ENCODE peak calls at places on chromosomes 16 and 17, in five cellular contexts. P is fibroblast of the aortic adventitia, O is GM23338, R is lower leg skin, V is colonic mucosa. U is an unnamed sample.

GRCh38 chr17:14299261-14300093 is 1.4 kb upstream of the HS3ST3B1 start:
- DNase-seq in P (peak), O (peak), R (peak), V (peak), U (peak)

GRCh38 chr17:82826956-82827355 is 12.9 kb downstream of the ZNF750 start:
- DNase-seq in P (no peak), O (no peak), R (no peak), V (no peak), U (no peak)

GRCh38 chr17:53680745-53681144 is 142.0 kb upstream of the KIF2B start:
- DNase-seq in P (no peak), O (no peak), R (no peak), V (no peak), U (no peak)

GRCh38 chr17:77382966-77383612 is 242.3 kb downstream of the SEC14L1 start:
- DNase-seq in P (peak), O (no peak), R (no peak), V (no peak), U (no peak)

GRCh38 chr16:6131526-6132050 is 1034.0 kb upstream of the EEF2KMT start:
- DNase-seq in P (no peak), O (no peak), R (no peak), V (no peak), U (no peak)

GRCh38 chr16:27551046-27551445 is 1.1 kb downstream of the KATNIP start:
- DNase-seq in P (no peak), O (no peak), R (no peak), V (no peak), U (no peak)

GRCh38 chr17:37067555-37068111 is 118.9 kb downstream of the AATF start:
- DNase-seq in P (peak), O (peak), R (peak), V (peak), U (peak)

GRCh38 chr16:55568151-55568693 is 1.7 kb downstream of the CAPNS2 start:
- DNase-seq in P (no peak), O (no peak), R (no peak), V (no peak), U (no peak)

GRCh38 chr17:16584273-16584995 is 15.4 kb upstream of the ZNF287 start:
- DNase-seq in P (peak), O (peak), R (peak), V (peak), U (peak)

GRCh38 chr17:33292981-33293867 is at the start of gene ASIC2:
- DNase-seq in P (no peak), O (peak), R (no peak), V (peak), U (no peak)

GRCh38 chr16:83979456-83979855 is 11.4 kb downstream of the NECAB2 start:
- DNase-seq in P (no peak), O (no peak), R (no peak), V (no peak), U (no peak)

GRCh38 chr16:12213180-12213579 is 236.6 kb downstream of the SNX29 start:
- DNase-seq in P (no peak), O (no peak), R (no peak), V (no peak), U (no peak)

GRCh38 chr16:54242199-54242598 is 44.4 kb downstream of the IRX3 start:
- DNase-seq in P (no peak), O (peak), R (peak), V (no peak), U (no peak)

GRCh38 chr17:49859991-49860953 is 12.4 kb upstream of the TAC4 start:
- DNase-seq in P (no peak), O (peak), R (no peak), V (peak), U (no peak)

GRCh38 chr16:11047057-11047456 is 102.7 kb downstream of the CLEC16A start:
- DNase-seq in P (peak), O (no peak), R (peak), V (no peak), U (peak)

GRCh38 chr16:82181456-82182185 is 11.6 kb upstream of the MPHOSPH6 start:
- DNase-seq in P (no peak), O (no peak), R (no peak), V (no peak), U (no peak)

GRCh38 chr17:28216528-28216927 is 102.5 kb upstream of the TMEM97 start:
- DNase-seq in P (peak), O (peak), R (peak), V (no peak), U (no peak)

DNA sequence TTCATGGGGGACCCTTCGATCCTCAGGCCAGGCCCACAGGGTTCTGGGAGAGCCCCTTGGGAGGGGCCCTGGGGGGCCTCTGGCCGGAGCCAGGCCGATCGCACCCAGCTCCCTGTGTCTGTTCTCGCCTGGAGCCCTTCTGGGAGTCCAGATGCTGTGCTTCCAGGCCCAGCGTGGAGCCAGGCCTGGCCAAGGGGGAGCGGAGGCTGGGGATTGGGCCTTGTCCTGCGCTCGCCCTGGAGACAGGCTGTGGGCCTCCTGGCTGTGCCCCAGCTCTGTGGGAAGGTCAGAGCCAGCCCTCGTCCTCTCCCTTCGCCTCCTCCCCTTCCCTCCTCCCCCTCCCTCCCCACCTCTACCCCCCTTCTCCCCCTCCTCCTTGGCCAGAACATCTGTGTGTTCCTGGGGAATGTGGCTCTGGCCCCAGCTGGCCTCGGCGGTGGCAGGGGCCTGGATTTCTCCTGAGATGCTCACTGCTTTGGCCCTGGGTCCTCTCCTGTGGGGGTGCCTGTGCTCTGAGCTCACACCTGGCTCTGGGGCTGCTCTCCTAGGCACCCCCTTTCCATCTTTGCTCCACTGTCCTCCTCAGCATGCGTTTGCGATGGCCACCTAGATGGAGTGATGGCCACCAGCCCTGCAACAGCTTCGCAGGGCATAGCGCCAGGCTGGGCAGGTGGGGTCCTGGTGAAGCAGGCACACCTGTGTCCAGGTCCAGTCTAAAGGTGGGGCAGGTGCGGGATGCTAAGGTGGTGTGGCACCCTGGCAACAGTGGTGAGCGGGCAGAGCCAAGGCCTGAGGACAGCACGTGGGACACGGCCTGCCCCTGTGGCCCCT is 90.6 kb upstream of the CIBAR2 start:
- DNase-seq in P (peak), O (peak), R (peak), V (peak), U (peak)
- H3K4me3 ChIP-seq in P (no peak), O (no peak), R (no peak), V (no peak), U (no peak)

GRCh38 chr17:3965123-3965800 is 1.0 kb upstream of the ATP2A3 start:
- DNase-seq in P (peak), O (peak), R (peak), V (peak), U (no peak)
- TF ChIP-seq CTCF in P (no peak), O (no peak), R (no peak), V (no peak), U (no peak)

GRCh38 chr17:59626756-59627155 is 7.1 kb downstream of the CLTC start:
- DNase-seq in P (no peak), O (no peak), R (no peak), V (no peak), U (no peak)
- H3K4me3 ChIP-seq in P (no peak), O (no peak), R (no peak), V (no peak), U (no peak)

GRCh38 chr16:66444049-66444481 is 17.0 kb downstream of the BEAN1 start:
- DNase-seq in P (no peak), O (peak), R (peak), V (no peak), U (no peak)
- TF ChIP-seq CTCF in P (peak), O (peak), R (no peak), V (no peak), U (no peak)

GRCh38 chr16:85393674-85394510 is 219.2 kb upstream of the GSE1 start:
- DNase-seq in P (peak), O (peak), R (peak), V (peak), U (peak)

GRCh38 chr16:85395207-85395912 is 217.8 kb upstream of the GSE1 start:
- DNase-seq in P (peak), O (no peak), R (no peak), V (peak), U (peak)

GRCh38 chr16:85395913-85396878 is 216.9 kb upstream of the GSE1 start:
- DNase-seq in P (no peak), O (no peak), R (no peak), V (peak), U (no peak)

GRCh38 chr16:85392756-85393673 is 220.1 kb upstream of the GSE1 start:
- DNase-seq in P (no peak), O (no peak), R (peak), V (peak), U (no peak)

GRCh38 chr16:85394511-85395206 is 218.5 kb upstream of the GSE1 start:
- DNase-seq in P (no peak), O (no peak), R (peak), V (peak), U (no peak)
- H3K4me3 ChIP-seq in P (no peak), O (no peak), R (no peak), V (no peak), U (no peak)

DNA sequence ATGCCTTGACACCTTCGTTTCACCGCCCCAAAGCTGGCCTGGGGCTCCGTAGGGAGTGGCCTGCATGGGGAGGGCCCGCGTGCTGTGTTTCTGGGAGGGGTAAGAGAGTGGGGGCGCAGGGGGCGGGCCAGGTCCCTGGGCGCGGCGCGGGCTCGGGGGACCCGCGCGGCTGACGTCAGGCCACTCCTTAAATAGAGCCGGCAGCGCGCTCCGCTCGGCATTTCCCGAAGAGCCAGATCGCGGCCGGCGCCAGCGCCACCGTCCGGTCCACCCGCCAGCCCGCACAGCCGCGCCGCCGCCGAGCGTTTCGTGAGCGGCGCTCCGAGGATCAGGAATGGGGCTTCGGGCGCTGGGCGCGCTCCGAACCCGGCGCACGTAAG is at the start of gene HS3ST2:
- DNase-seq in P (no peak), O (peak), R (peak), V (peak), U (no peak)
- TF ChIP-seq CTCF in P (no peak), O (peak), R (no peak), V (no peak), U (peak)

GRCh38 chr17:73642659-73643011 is 1.6 kb downstream of the SDK2 start:
- DNase-seq in P (no peak), O (no peak), R (no peak), V (no peak), U (no peak)
- H3K4me3 ChIP-seq in P (no peak), O (peak), R (no peak), V (peak), U (no peak)

GRCh38 chr17:66740226-66740625 is 94.7 kb upstream of the CACNG5 start:
- DNase-seq in P (no peak), O (no peak), R (no peak), V (no peak), U (no peak)

GRCh38 chr17:66739553-66739952 is 95.4 kb upstream of the CACNG5 start:
- DNase-seq in P (no peak), O (no peak), R (no peak), V (no peak), U (no peak)

GRCh38 chr17:66734544-66734943 is 100.4 kb upstream of the CACNG5 start:
- DNase-seq in P (no peak), O (no peak), R (no peak), V (no peak), U (no peak)

GRCh38 chr17:66733759-66734158 is 101.2 kb upstream of the CACNG5 start:
- DNase-seq in P (no peak), O (no peak), R (no peak), V (no peak), U (no peak)

DNA sequence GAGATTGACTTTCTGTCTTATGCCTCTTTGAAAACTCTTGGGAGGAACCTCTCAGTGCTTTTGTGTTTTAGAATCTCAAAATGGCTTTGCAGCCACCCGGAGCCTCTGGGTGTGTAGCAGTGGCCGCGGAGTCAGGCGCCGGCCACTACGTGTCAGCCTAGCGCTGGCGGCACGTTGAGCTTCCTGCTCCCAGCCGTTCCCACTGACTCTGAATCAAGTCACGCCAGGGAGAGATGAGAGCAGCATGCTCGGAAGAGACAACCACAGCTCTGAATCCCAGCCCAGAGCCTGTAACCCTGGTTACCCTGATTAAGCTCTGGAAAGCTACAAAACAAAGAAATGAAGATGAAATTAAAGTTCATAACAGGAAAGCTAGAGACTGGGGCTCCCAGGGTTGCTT is 97.4 kb upstream of the CACNG5 start:
- DNase-seq in P (peak), O (peak), R (no peak), V (no peak), U (peak)
- TF ChIP-seq CTCF in P (peak), O (peak), R (no peak), V (no peak), U (peak)

GRCh38 chr16:17023606-17024005 is 447.2 kb downstream of the XYLT1 start:
- DNase-seq in P (no peak), O (no peak), R (no peak), V (no peak), U (no peak)

GRCh38 chr16:17029602-17030350 is 441.0 kb downstream of the XYLT1 start:
- DNase-seq in P (no peak), O (no peak), R (no peak), V (no peak), U (no peak)

GRCh38 chr16:17024514-17024913 is 446.2 kb downstream of the XYLT1 start:
- DNase-seq in P (no peak), O (no peak), R (no peak), V (no peak), U (no peak)

GRCh38 chr16:17026600-17027242 is 444.0 kb downstream of the XYLT1 start:
- DNase-seq in P (no peak), O (no peak), R (no peak), V (no peak), U (no peak)

GRCh38 chr16:17027488-17028129 is 443.2 kb downstream of the XYLT1 start:
- DNase-seq in P (no peak), O (no peak), R (no peak), V (no peak), U (no peak)
- H3K4me3 ChIP-seq in P (no peak), O (no peak), R (no peak), V (no peak), U (no peak)

GRCh38 chr16:79008036-79008868 is 592.3 kb downstream of the MAF start:
- DNase-seq in P (no peak), O (no peak), R (peak), V (no peak), U (no peak)
- TF ChIP-seq CTCF in P (no peak), O (no peak), R (no peak), V (no peak), U (no peak)